ENCODE peak calls at places on chromosomes 12 and 14, in ten cellular contexts. H, L, X, O, C, Y, D, P, T and U are unnamed samples.

GRCh38 chr14:89129570-89129969 is 287.5 kb downstream of the FOXN3 start:
- DNase-seq in H (no peak), L (no peak), X (no peak), O (no peak), C (no peak), Y (no peak), D (no peak), P (no peak), T (no peak), U (no peak)

GRCh38 chr14:100383727-100384158 is 60.6 kb downstream of the SLC25A47 start:
- DNase-seq in H (peak), L (peak), X (no peak), O (peak), C (peak), Y (peak), D (peak), P (peak), T (peak), U (peak)

GRCh38 chr12:93085383-93086287 is 156.5 kb upstream of the EEA1 start:
- DNase-seq in H (no peak), L (no peak), X (no peak), O (no peak), C (no peak), Y (no peak), D (no peak), P (no peak), T (no peak), U (no peak)

GRCh38 chr12:38149395-38150073 is 167.0 kb upstream of the ALG10B start:
- DNase-seq in H (peak), L (no peak), X (no peak), O (no peak), C (no peak), Y (no peak), D (no peak), P (no peak), T (no peak), U (no peak)

GRCh38 chr14:95361373-95362179 is 41.9 kb upstream of the CLMN start:
- DNase-seq in H (peak), L (no peak), X (no peak), O (peak), C (no peak), Y (peak), D (no peak), P (no peak), T (peak), U (peak)

GRCh38 chr12:46214668-46215429 is 54.0 kb downstream of the SLC38A1 start:
- DNase-seq in H (no peak), L (peak), X (no peak), O (peak), C (peak), Y (no peak), D (peak), P (peak), T (peak), U (no peak)

GRCh38 chr14:90642239-90642717 is 174.0 kb downstream of the TTC7B start:
- DNase-seq in H (no peak), L (no peak), X (no peak), O (peak), C (peak), Y (no peak), D (no peak), P (no peak), T (no peak), U (no peak)

GRCh38 chr14:70655110-70655826 is 13.6 kb downstream of the TTC9 start:
- DNase-seq in H (no peak), L (peak), X (no peak), O (peak), C (no peak), Y (no peak), D (peak), P (peak), T (peak), U (peak)

GRCh38 chr14:95389471-95390011 is 69.8 kb upstream of the CLMN start:
- DNase-seq in H (no peak), L (no peak), X (no peak), O (peak), C (no peak), Y (no peak), D (no peak), P (no peak), T (no peak), U (no peak)